ENCODE peak calls at places on chromosome 12, in five cellular contexts. I, C, S, N and K are unnamed samples.
A peak's percentile ranks its signal among the peaks of the same experiment; 100 is the strongest.

GRCh38 chr12:48828293-48828692 is 10.0 kb downstream of the CACNB3 start:
- DNase-seq in I (no peak), C (no peak), S (no peak), N (no peak), K (no peak)

GRCh38 chr12:102052192-102053061 is 9.4 kb downstream of the WASHC3 start:
- DNase-seq in I (no peak), C (no peak), S (no peak), N (no peak), K (no peak)

GRCh38 chr12:104682790-104683279 is 226.1 kb downstream of the CHST11 start:
- DNase-seq in I (no peak), C (no peak), S (peak; percentile 55), N (no peak), K (no peak)

GRCh38 chr12:83818888-83819287 is 1093.7 kb downstream of the SLC6A15 start:
- DNase-seq in I (no peak), C (peak; percentile 68), S (no peak), N (no peak), K (no peak)

GRCh38 chr12:124920353-124920935 is 6.0 kb upstream of the UBC start:
- DNase-seq in I (no peak), C (no peak), S (peak; percentile 9), N (no peak), K (no peak)

GRCh38 chr12:105696-106095 is 39.1 kb downstream of the IQSEC3 start:
- DNase-seq in I (no peak), C (no peak), S (no peak), N (no peak), K (no peak)

GRCh38 chr12:66035289-66035961 is 95.1 kb downstream of the LLPH start:
- DNase-seq in I (peak; percentile 42), C (peak; percentile 66), S (no peak), N (no peak), K (no peak)

GRCh38 chr12:127214196-127214595 is 1052.8 kb upstream of the TMEM132C start:
- DNase-seq in I (no peak), C (no peak), S (no peak), N (no peak), K (no peak)

GRCh38 chr12:86634706-86635410 is 378.7 kb upstream of the MGAT4C start:
- DNase-seq in I (no peak), C (peak; percentile 40), S (no peak), N (no peak), K (no peak)

GRCh38 chr12:50842637-50843493 is at the start of gene TMPRSS12:
- DNase-seq in I (no peak), C (no peak), S (no peak), N (peak; percentile 63), K (no peak)
- TF ChIP-seq POLR2A in I (no peak), C (no peak), S (no peak), N (no peak), K (no peak)

GRCh38 chr12:113231275-113232231 is 10.3 kb downstream of the TPCN1 start:
- DNase-seq in I (peak; percentile 79), C (peak; percentile 36), S (peak; percentile 7), N (no peak), K (no peak)

GRCh38 chr12:113232232-113232615 is 11.0 kb downstream of the TPCN1 start:
- DNase-seq in I (no peak), C (no peak), S (no peak), N (no peak), K (no peak)

GRCh38 chr12:113233967-113234366 is 12.7 kb downstream of the TPCN1 start:
- DNase-seq in I (no peak), C (no peak), S (no peak), N (no peak), K (no peak)

GRCh38 chr12:113234483-113234882 is 13.2 kb downstream of the TPCN1 start:
- DNase-seq in I (no peak), C (no peak), S (no peak), N (no peak), K (no peak)

DNA sequence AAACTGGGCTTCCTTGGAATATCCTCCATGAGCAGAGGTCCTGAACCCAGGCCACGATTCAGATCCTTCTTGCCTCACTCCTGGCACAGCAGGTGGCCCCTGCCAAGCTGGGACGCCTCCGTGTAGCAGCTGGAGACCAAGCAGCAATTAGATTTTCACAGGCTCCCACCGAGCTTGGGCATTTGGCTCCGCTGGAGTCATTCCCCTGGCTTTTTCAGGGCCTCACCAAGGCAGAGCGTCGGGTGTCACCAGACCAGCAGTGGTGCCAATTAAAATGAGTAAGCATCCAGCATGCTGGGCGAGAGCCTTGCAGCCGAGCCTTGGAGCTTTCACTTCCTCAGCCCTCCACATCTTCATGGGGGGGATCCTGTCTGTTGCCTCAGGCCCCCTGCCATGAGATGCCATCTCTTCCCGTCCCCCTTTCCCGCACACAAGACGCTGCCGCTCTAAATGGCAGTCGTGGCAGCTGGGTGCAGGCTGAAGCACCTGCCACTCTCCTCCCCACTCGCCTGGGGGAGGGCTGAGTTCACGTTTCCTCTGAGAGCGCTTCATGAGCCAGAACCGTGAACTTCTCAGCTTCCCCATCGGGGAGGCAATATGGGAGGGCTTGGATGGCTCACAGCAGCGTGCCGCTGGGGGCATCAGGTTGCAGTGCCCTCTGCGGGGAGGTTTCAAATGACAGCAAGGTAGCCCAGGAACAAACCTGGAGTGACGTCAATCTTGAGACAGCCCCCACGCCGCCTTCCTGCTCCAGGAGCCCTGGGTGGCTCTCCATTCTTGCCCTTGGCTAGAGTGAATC is 11.7 kb downstream of the TPCN1 start:
- DNase-seq in I (no peak), C (no peak), S (peak; percentile 81), N (no peak), K (no peak)
- TF ChIP-seq CTCF in I (no peak), C (no peak), S (no peak), N (no peak), K (no peak)

GRCh38 chr12:54022960-54023884 is 5.0 kb upstream of the HOXC6 start:
- DNase-seq in I (no peak), C (no peak), S (no peak), N (no peak), K (no peak)
- H3K4me1 ChIP-seq in I (no peaks in the 10 kb centered on the region), C (peaks cover 41% of the 10 kb centered on the region), S (peaks cover 96% of the 10 kb centered on the region), N (no peaks in the 10 kb centered on the region), K (no peaks in the 10 kb centered on the region)

GRCh38 chr12:131044760-131045381 is 91.2 kb downstream of the ADGRD1 start:
- DNase-seq in I (no peak), C (no peak), S (peak; percentile 53), N (no peak), K (no peak)
- TF ChIP-seq POLR2A in I (no peak), C (no peak), S (no peak), N (no peak), K (no peak)

DNA sequence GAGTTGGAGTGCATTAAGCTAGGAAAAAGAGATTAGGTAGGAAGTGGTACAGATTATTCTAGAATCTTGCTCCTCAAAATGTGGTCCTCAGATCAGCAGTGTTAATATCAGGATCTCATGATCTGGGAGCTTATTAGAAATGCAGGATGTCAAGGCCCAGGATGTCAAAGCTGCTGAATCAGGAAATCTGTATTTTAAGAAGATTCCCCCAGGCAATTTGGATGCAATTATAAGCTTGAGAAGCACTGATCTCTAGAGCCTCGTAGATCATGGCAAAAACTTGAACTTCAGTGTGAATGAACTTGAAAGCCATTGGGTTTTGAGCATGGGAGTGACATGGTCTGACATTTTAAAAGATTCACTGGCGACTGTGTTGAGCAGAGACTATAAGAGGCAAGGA is 6.6 kb downstream of the NCAPD2 start:
- DNase-seq in I (no peak), C (no peak), S (no peak), N (no peak), K (no peak)
- TF ChIP-seq CTCF in I (no peak), C (no peak), S (no peak), N (no peak), K (no peak)

GRCh38 chr12:52147983-52148540 is 43.8 kb downstream of the KRT80 start:
- DNase-seq in I (no peak), C (peak; percentile 87), S (no peak), N (no peak), K (no peak)

GRCh38 chr12:52151153-52151858 is 40.5 kb downstream of the KRT80 start:
- DNase-seq in I (no peak), C (peak; percentile 57), S (no peak), N (no peak), K (no peak)

GRCh38 chr12:52148541-52149181 is 43.2 kb downstream of the KRT80 start:
- DNase-seq in I (no peak), C (peak; percentile 99), S (no peak), N (peak; percentile 97), K (no peak)

GRCh38 chr12:52149182-52149641 is 42.6 kb downstream of the KRT80 start:
- DNase-seq in I (no peak), C (no peak), S (no peak), N (peak; percentile 60), K (no peak)

DNA sequence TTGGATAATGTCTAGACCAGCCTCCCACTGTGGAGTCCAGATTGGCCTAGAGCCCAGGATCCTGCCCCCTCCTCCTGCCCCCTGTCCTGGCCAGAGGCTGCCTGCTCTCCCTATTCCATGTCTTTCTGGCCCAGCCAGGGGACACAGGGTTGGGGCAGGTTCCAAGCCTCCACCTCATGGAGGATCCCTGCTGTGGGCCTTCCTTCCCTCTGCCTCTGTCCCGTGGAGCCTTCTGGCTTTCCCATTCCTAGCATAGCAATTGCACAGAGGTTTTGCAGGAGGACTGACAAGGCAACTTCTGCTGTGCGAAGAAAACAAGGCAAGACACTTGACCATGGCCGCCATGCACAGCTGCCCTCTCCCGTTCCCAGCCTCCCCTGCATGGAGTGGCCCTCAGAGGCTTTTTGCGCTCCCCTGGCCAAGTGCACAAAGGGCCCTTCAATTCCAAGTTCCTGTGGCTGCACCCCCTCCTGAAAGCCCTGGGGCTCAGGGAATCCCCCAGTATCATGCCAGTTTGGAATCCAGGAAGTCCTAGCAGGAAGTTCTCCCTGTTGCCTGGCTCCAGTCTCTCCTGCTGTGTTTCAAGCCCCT is 42.1 kb downstream of the KRT80 start:
- DNase-seq in I (no peak), C (peak; percentile 68), S (no peak), N (no peak), K (no peak)
- H3K4me1 ChIP-seq in I (peaks cover 7% of the 10 kb centered on the region), C (peaks cover 94% of the 10 kb centered on the region), S (peaks cover 89% of the 10 kb centered on the region), N (peaks cover 57% of the 10 kb centered on the region), K (peaks cover 78% of the 10 kb centered on the region)

GRCh38 chr12:57235012-57235727 is 5.7 kb downstream of the SHMT2 start:
- DNase-seq in I (peak; percentile 63), C (no peak), S (peak; percentile 74), N (no peak), K (no peak)
- TF ChIP-seq POLR2A in I (no peak), C (no peak), S (no peak), N (no peak), K (no peak)

GRCh38 chr12:6974180-6974579 is 3.5 kb downstream of the EMG1 start:
- DNase-seq in I (no peak), C (no peak), S (no peak), N (no peak), K (no peak)
- TF ChIP-seq CTCF in I (no peak), C (no peak), S (no peak), N (no peak), K (no peak)